ENCODE peak calls at places on chromosome 21, in eight cellular contexts. F, O, N, A, I, S, K and G are unnamed samples.

GRCh38 chr21:46203203-46203600 is 18.9 kb upstream of the SPATC1L start:
- DNase-seq in F (peak), O (no peak), N (no peak), A (no peak), I (no peak), S (no peak), K (no peak), G (no peak)

GRCh38 chr21:46222436-46223116 is 6.0 kb downstream of the LSS start:
- DNase-seq in F (no peak), O (no peak), N (no peak), A (no peak), I (no peak), S (no peak), K (no peak), G (no peak)

GRCh38 chr21:35963920-35964451 is 96.3 kb downstream of the SETD4 start:
- DNase-seq in F (no peak), O (no peak), N (no peak), A (no peak), I (peak), S (no peak), K (no peak), G (no peak)

GRCh38 chr21:41802684-41803083 is 35.8 kb upstream of the RIPK4 start:
- DNase-seq in F (no peak), O (no peak), N (no peak), A (peak), I (peak), S (no peak), K (no peak), G (no peak)

GRCh38 chr21:36193200-36193599 is 36.6 kb downstream of the DOP1B start:
- DNase-seq in F (no peak), O (no peak), N (no peak), A (no peak), I (peak), S (no peak), K (no peak), G (no peak)

GRCh38 chr21:35616090-35616489 is 444.2 kb downstream of the SETD4 start:
- DNase-seq in F (no peak), O (no peak), N (no peak), A (peak), I (peak), S (no peak), K (no peak), G (no peak)

GRCh38 chr21:34880401-34880800 is 168.7 kb downstream of the RUNX1 start:
- DNase-seq in F (no peak), O (no peak), N (no peak), A (no peak), I (no peak), S (no peak), K (no peak), G (no peak)

GRCh38 chr21:42406846-42407245 is 3.1 kb downstream of the UBASH3A start:
- DNase-seq in F (no peak), O (no peak), N (no peak), A (no peak), I (no peak), S (no peak), K (no peak), G (no peak)

GRCh38 chr21:43588957-43589356 is 70.3 kb downstream of the HSF2BP start:
- DNase-seq in F (no peak), O (no peak), N (no peak), A (no peak), I (no peak), S (no peak), K (no peak), G (no peak)

GRCh38 chr21:28602581-28602980 is 390.1 kb downstream of the LTN1 start:
- DNase-seq in F (no peak), O (no peak), N (no peak), A (no peak), I (no peak), S (no peak), K (no peak), G (no peak)

GRCh38 chr21:35909456-35910178 is 150.7 kb downstream of the SETD4 start:
- DNase-seq in F (no peak), O (no peak), N (no peak), A (peak), I (peak), S (no peak), K (no peak), G (no peak)

GRCh38 chr21:15491100-15491499 is 238.7 kb upstream of the USP25 start:
- DNase-seq in F (no peak), O (no peak), N (no peak), A (no peak), I (no peak), S (no peak), K (no peak), G (no peak)

GRCh38 chr21:18725653-18726052 is 322.1 kb upstream of the TMPRSS15 start:
- DNase-seq in F (peak), O (no peak), N (no peak), A (no peak), I (no peak), S (no peak), K (no peak), G (no peak)

GRCh38 chr21:45167796-45168222 is 93.4 kb downstream of the ADARB1 start:
- DNase-seq in F (no peak), O (no peak), N (no peak), A (peak), I (peak), S (no peak), K (no peak), G (no peak)

GRCh38 chr21:16388291-16388690 is 658.5 kb downstream of the USP25 start:
- DNase-seq in F (no peak), O (no peak), N (no peak), A (no peak), I (no peak), S (no peak), K (no peak), G (no peak)

GRCh38 chr21:15134711-15135110 is 69.9 kb upstream of the NRIP1 start:
- DNase-seq in F (no peak), O (no peak), N (no peak), A (no peak), I (no peak), S (no peak), K (no peak), G (no peak)

GRCh38 chr21:38438476-38438893 is 59.8 kb downstream of the ERG start:
- DNase-seq in F (no peak), O (no peak), N (no peak), A (peak), I (peak), S (no peak), K (no peak), G (no peak)

GRCh38 chr21:31557956-31558838 is 101.3 kb upstream of the SOD1 start:
- DNase-seq in F (peak), O (peak), N (no peak), A (no peak), I (no peak), S (no peak), K (peak), G (no peak)